ENCODE peak calls at places on chromosomes 13 and 19, in eight cellular contexts. K is naive B cell; Z is naive thymus-derived CD8-positive, alpha-beta T cell; W is left ventricle myocardium superior; B is heart right ventricle; Q is Panc1; L is activated CD8-positive, alpha-beta memory T cell treated with anti-CD3 and anti-CD28 coated beads, Interleukin-2, amount 10 ng/mL, durations not matched to agents 7 days and 5 days; O is T-helper 17 cell. V is an unnamed sample.

GRCh38 chr19:7340959-7341837 is 7.5 kb upstream of the ARHGEF18 start:
- ATAC-seq in O (peak; percentile 28), K (no peak), Z (no peak), B (peak; percentile 27), Q (peak; percentile 38), L (peak; percentile 18), W (peak; percentile 42), V (no peak)

GRCh38 chr19:53511933-53512374 is 26.0 kb upstream of the ZNF331 start:
- ATAC-seq in Z (peak; percentile 75), L (peak; percentile 47), B (peak; percentile 75), K (peak; percentile 84), Q (peak; percentile 97), W (peak; percentile 75), O (peak; percentile 77), V (peak; percentile 74)

GRCh38 chr13:94656766-94657165 is 55.1 kb downstream of the GPR180 start:
- ATAC-seq in Q (no peak), O (no peak), B (no peak), K (no peak), Z (no peak), L (peak; percentile 47), W (no peak), V (no peak)

GRCh38 chr19:49264258-49264657 is 60.7 kb downstream of the SLC6A16 start:
- ATAC-seq in Z (no peak), B (no peak), W (no peak), K (no peak), Q (no peak), O (no peak), L (no peak), V (no peak)

GRCh38 chr19:46963093-46963734 is 56.4 kb upstream of the NPAS1 start:
- ATAC-seq in O (no peak), B (no peak), K (no peak), W (no peak), L (peak; percentile 51), Q (no peak), Z (no peak), V (no peak)

GRCh38 chr19:33740811-33741396 is 55.8 kb upstream of the KCTD15 start:
- ATAC-seq in B (no peak), Z (no peak), W (peak; percentile 29), K (no peak), Q (no peak), O (no peak), L (no peak), V (no peak)

GRCh38 chr19:7687177-7687576 is 6.5 kb downstream of the TRAPPC5 start:
- ATAC-seq in L (no peak), K (no peak), W (no peak), Q (no peak), O (no peak), B (no peak), Z (no peak), V (peak; percentile 42)

GRCh38 chr19:3507371-3508120 is 1.4 kb downstream of the FZR1 start:
- ATAC-seq in K (no peak), B (no peak), L (no peak), Q (no peak), Z (no peak), W (no peak), O (no peak), V (no peak)

GRCh38 chr19:46221981-46222610 is 7.4 kb upstream of the IGFL1 start:
- ATAC-seq in Z (no peak), W (peak; percentile 90), L (no peak), B (peak; percentile 78), K (no peak), Q (peak; percentile 69), O (no peak), V (no peak)

GRCh38 chr13:68810660-68811059 is 1297.0 kb upstream of the ATXN8OS start:
- ATAC-seq in O (no peak), L (no peak), Z (no peak), B (no peak), W (no peak), Q (no peak), K (no peak), V (no peak)

GRCh38 chr19:21604351-21604926 is 99.0 kb downstream of the ZNF429 start:
- ATAC-seq in O (peak; percentile 54), Z (peak; percentile 85), K (peak; percentile 61), W (peak; percentile 72), B (peak; percentile 43), L (no peak), Q (peak; percentile 72), V (no peak)

GRCh38 chr13:112842931-112843391 is 126.1 kb upstream of the MCF2L start:
- ATAC-seq in W (peak; percentile 6), Z (no peak), Q (no peak), O (no peak), K (no peak), L (no peak), B (peak; percentile 10), V (no peak)

GRCh38 chr19:12955996-12956395 is 1.0 kb downstream of the GADD45GIP1 start:
- ATAC-seq in O (no peak), K (no peak), Z (no peak), Q (no peak), B (no peak), L (no peak), W (no peak), V (no peak)

GRCh38 chr13:89550842-89551422 is 1796.6 kb upstream of the MIR17HG start:
- ATAC-seq in Q (no peak), K (no peak), W (no peak), L (no peak), B (no peak), Z (no peak), O (no peak), V (no peak)

GRCh38 chr13:44169018-44169909 is 204.4 kb upstream of the SERP2 start:
- ATAC-seq in W (no peak), Q (no peak), O (no peak), Z (no peak), B (no peak), K (no peak), L (no peak), V (no peak)

GRCh38 chr13:34682406-34682805 is 259.7 kb upstream of the NBEA start:
- ATAC-seq in W (no peak), Q (no peak), L (no peak), Z (no peak), O (no peak), K (no peak), B (no peak), V (no peak)

GRCh38 chr13:35614666-35615065 is 138.2 kb upstream of the MAB21L1 start:
- ATAC-seq in K (no peak), L (no peak), B (no peak), O (no peak), W (no peak), Q (no peak), Z (no peak), V (no peak)

GRCh38 chr13:99528547-99528946 is 27.3 kb downstream of the TM9SF2 start:
- ATAC-seq in K (peak; percentile 67), B (no peak), O (peak; percentile 76), L (no peak), Q (no peak), W (no peak), Z (peak; percentile 57), V (peak; percentile 48)

GRCh38 chr13:73061478-73062275 is 2.9 kb downstream of the KLF5 start:
- ATAC-seq in K (no peak), W (no peak), O (no peak), Q (no peak), L (no peak), B (no peak), Z (no peak), V (no peak)

GRCh38 chr13:102729560-102730275 is 34.9 kb upstream of the METTL21C start:
- ATAC-seq in L (no peak), K (no peak), Z (no peak), O (no peak), W (no peak), Q (no peak), B (no peak), V (no peak)

GRCh38 chr13:86585826-86586225 is 786.6 kb upstream of the SLITRK6 start:
- ATAC-seq in W (peak; percentile 54), O (no peak), Z (no peak), B (no peak), Q (no peak), K (no peak), L (no peak), V (no peak)

GRCh38 chr13:70841240-70842061 is 733.2 kb upstream of the KLHL1 start:
- ATAC-seq in W (no peak), Z (no peak), Q (no peak), B (no peak), O (no peak), K (no peak), L (no peak), V (peak; percentile 20)

GRCh38 chr19:2537544-2537943 is 61.6 kb downstream of the GADD45B start:
- ATAC-seq in Q (no peak), W (no peak), L (peak; percentile 59), O (no peak), K (no peak), Z (no peak), B (no peak), V (no peak)

GRCh38 chr19:44738603-44739585 is 9.6 kb upstream of the BCL3 start:
- ATAC-seq in K (no peak), L (no peak), B (no peak), Z (no peak), O (no peak), W (no peak), Q (no peak), V (no peak)

GRCh38 chr13:44873486-44873885 is 115.8 kb downstream of the NUFIP1 start:
- ATAC-seq in W (peak; percentile 11), O (no peak), B (no peak), K (no peak), Z (no peak), L (no peak), Q (no peak), V (no peak)

GRCh38 chr19:9018163-9018875 is 8.1 kb upstream of the MUC16 start:
- ATAC-seq in W (no peak), K (no peak), L (no peak), B (no peak), Z (no peak), Q (no peak), O (no peak), V (no peak)

GRCh38 chr13:91174886-91175501 is 172.5 kb upstream of the MIR17HG start:
- ATAC-seq in K (no peak), W (no peak), Z (no peak), Q (no peak), L (no peak), B (no peak), O (no peak), V (no peak)

GRCh38 chr13:93413972-93414717 is 187.5 kb downstream of the GPC6 start:
- ATAC-seq in L (no peak), K (no peak), O (no peak), Z (no peak), Q (no peak), B (no peak), W (no peak), V (no peak)

GRCh38 chr19:6828698-6829633 is 56.5 kb downstream of the VAV1 start:
- ATAC-seq in O (peak; percentile 86), B (no peak), Z (peak; percentile 65), Q (peak; percentile 78), K (peak; percentile 32), W (no peak), L (peak; percentile 86), V (peak; percentile 55)

GRCh38 chr19:1575323-1576241 is 7.5 kb upstream of the MEX3D start:
- ATAC-seq in Z (no peak), O (no peak), L (peak; percentile 23), B (no peak), K (no peak), Q (peak; percentile 8), W (no peak), V (peak; percentile 10)

GRCh38 chr19:14342809-14343208 is 38.4 kb upstream of the ADGRE5 start:
- ATAC-seq in B (no peak), L (no peak), K (no peak), Z (no peak), O (no peak), W (no peak), Q (no peak), V (no peak)

GRCh38 chr19:17394891-17395415 is 957 bp upstream of the CCDC194 start:
- ATAC-seq in O (no peak), Z (no peak), K (no peak), Q (peak; percentile 56), W (peak; percentile 45), L (no peak), B (peak; percentile 12), V (no peak)

GRCh38 chr13:112951674-112952371 is 17.2 kb upstream of the MCF2L start:
- ATAC-seq in L (no peak), O (no peak), B (no peak), K (no peak), Q (no peak), Z (no peak), W (no peak), V (no peak)

GRCh38 chr13:113613789-113614379 is 29.3 kb downstream of the TFDP1 start:
- ATAC-seq in Q (no peak), L (no peak), K (no peak), O (no peak), Z (no peak), W (no peak), B (no peak), V (no peak)